ENCODE peak calls at places on chromosome 16, in eight cellular contexts. One of them, this sample, is unnamed. For H3K9me3, the result is how much of the 10 kb centered on the place peaks cover.

GRCh38 chr16:56388209-56388608 is 37.1 kb downstream of the AMFR start:
- ATAC-seq in pancreas: no peak
- ATAC-seq in right lobe of liver: no peak
- ATAC-seq in psoas muscle: peak
- ATAC-seq in lower lobe of right lung: no peak
- ATAC-seq in A549: no peak
- ATAC-seq in upper lobe of left lung: no peak
- ATAC-seq in heart right ventricle: no peak
- ATAC-seq in this sample: no peak

GRCh38 chr16:59973966-59974365 is 1239.8 kb upstream of the GOT2 start:
- ATAC-seq in pancreas: no peak
- ATAC-seq in right lobe of liver: no peak
- ATAC-seq in psoas muscle: no peak
- ATAC-seq in lower lobe of right lung: no peak
- ATAC-seq in A549: no peak
- ATAC-seq in upper lobe of left lung: no peak
- ATAC-seq in heart right ventricle: no peak
- ATAC-seq in this sample: no peak

GRCh38 chr16:58730724-58731370 is 3.3 kb downstream of the GOT2 start:
- ATAC-seq in pancreas: no peak
- ATAC-seq in right lobe of liver: peak
- ATAC-seq in psoas muscle: no peak
- ATAC-seq in lower lobe of right lung: no peak
- ATAC-seq in A549: no peak
- ATAC-seq in upper lobe of left lung: no peak
- ATAC-seq in heart right ventricle: no peak
- ATAC-seq in this sample: no peak

GRCh38 chr16:21953541-21953902 is 361 bp downstream of the UQCRC2 start:
- ATAC-seq in pancreas: peak
- ATAC-seq in right lobe of liver: peak
- ATAC-seq in psoas muscle: peak
- ATAC-seq in lower lobe of right lung: peak
- ATAC-seq in A549: peak
- ATAC-seq in upper lobe of left lung: peak
- ATAC-seq in heart right ventricle: peak
- ATAC-seq in this sample: peak

GRCh38 chr16:85853641-85854545 is 45.1 kb upstream of the IRF8 start:
- ATAC-seq in pancreas: peak
- ATAC-seq in right lobe of liver: no peak
- ATAC-seq in psoas muscle: no peak
- ATAC-seq in lower lobe of right lung: no peak
- ATAC-seq in A549: no peak
- ATAC-seq in upper lobe of left lung: peak
- ATAC-seq in heart right ventricle: no peak
- ATAC-seq in this sample: no peak

GRCh38 chr16:51008037-51008436 is 143.0 kb downstream of the SALL1 start:
- ATAC-seq in pancreas: no peak
- ATAC-seq in right lobe of liver: peak
- ATAC-seq in psoas muscle: no peak
- ATAC-seq in lower lobe of right lung: no peak
- ATAC-seq in A549: no peak
- ATAC-seq in upper lobe of left lung: no peak
- ATAC-seq in heart right ventricle: no peak
- ATAC-seq in this sample: no peak

GRCh38 chr16:20857281-20857680 is 42.9 kb downstream of the DCUN1D3 start:
- ATAC-seq in pancreas: no peak
- ATAC-seq in right lobe of liver: no peak
- ATAC-seq in psoas muscle: no peak
- ATAC-seq in lower lobe of right lung: no peak
- ATAC-seq in A549: no peak
- ATAC-seq in upper lobe of left lung: no peak
- ATAC-seq in heart right ventricle: no peak
- ATAC-seq in this sample: no peak

GRCh38 chr16:18836702-18837101 is 35.4 kb upstream of the ARL6IP1 start:
- ATAC-seq in pancreas: no peak
- ATAC-seq in right lobe of liver: no peak
- ATAC-seq in psoas muscle: no peak
- ATAC-seq in lower lobe of right lung: no peak
- ATAC-seq in A549: no peak
- ATAC-seq in upper lobe of left lung: no peak
- ATAC-seq in heart right ventricle: no peak
- ATAC-seq in this sample: no peak

GRCh38 chr16:50709061-50709695 is 15.8 kb downstream of the NOD2 start:
- ATAC-seq in pancreas: peak
- ATAC-seq in right lobe of liver: peak
- ATAC-seq in psoas muscle: no peak
- ATAC-seq in lower lobe of right lung: peak
- ATAC-seq in A549: no peak
- ATAC-seq in upper lobe of left lung: peak
- ATAC-seq in heart right ventricle: peak
- ATAC-seq in this sample: peak

GRCh38 chr16:12082207-12082606 is 105.7 kb downstream of the SNX29 start:
- ATAC-seq in pancreas: no peak
- ATAC-seq in right lobe of liver: no peak
- ATAC-seq in psoas muscle: no peak
- ATAC-seq in lower lobe of right lung: no peak
- ATAC-seq in A549: no peak
- ATAC-seq in upper lobe of left lung: no peak
- ATAC-seq in heart right ventricle: no peak
- ATAC-seq in this sample: no peak

GRCh38 chr16:19639986-19640421 is 78.0 kb downstream of the KNOP1 start:
- ATAC-seq in pancreas: no peak
- ATAC-seq in right lobe of liver: no peak
- ATAC-seq in psoas muscle: no peak
- ATAC-seq in lower lobe of right lung: no peak
- ATAC-seq in A549: no peak
- ATAC-seq in upper lobe of left lung: no peak
- ATAC-seq in heart right ventricle: no peak
- ATAC-seq in this sample: no peak

GRCh38 chr16:13332713-13333255 is 431.4 kb downstream of the SHISA9 start:
- ATAC-seq in pancreas: no peak
- ATAC-seq in right lobe of liver: no peak
- ATAC-seq in psoas muscle: no peak
- ATAC-seq in lower lobe of right lung: no peak
- ATAC-seq in A549: no peak
- ATAC-seq in upper lobe of left lung: no peak
- ATAC-seq in heart right ventricle: no peak
- ATAC-seq in this sample: no peak

GRCh38 chr16:81451753-81452680 is 7.4 kb downstream of the CMIP start:
- ATAC-seq in pancreas: peak
- ATAC-seq in right lobe of liver: peak
- ATAC-seq in psoas muscle: no peak
- ATAC-seq in lower lobe of right lung: peak
- ATAC-seq in A549: peak
- ATAC-seq in upper lobe of left lung: peak
- ATAC-seq in heart right ventricle: peak
- ATAC-seq in this sample: peak

GRCh38 chr16:56202036-56202435 is 10.7 kb downstream of the GNAO1 start:
- ATAC-seq in pancreas: no peak
- ATAC-seq in right lobe of liver: peak
- ATAC-seq in psoas muscle: no peak
- ATAC-seq in lower lobe of right lung: no peak
- ATAC-seq in A549: no peak
- ATAC-seq in upper lobe of left lung: no peak
- ATAC-seq in heart right ventricle: no peak
- ATAC-seq in this sample: no peak

GRCh38 chr16:60463986-60464385 is 1572.3 kb downstream of the CDH8 start:
- ATAC-seq in pancreas: no peak
- ATAC-seq in right lobe of liver: no peak
- ATAC-seq in psoas muscle: no peak
- ATAC-seq in lower lobe of right lung: no peak
- ATAC-seq in A549: no peak
- ATAC-seq in upper lobe of left lung: no peak
- ATAC-seq in heart right ventricle: no peak
- ATAC-seq in this sample: no peak

GRCh38 chr16:28308794-28309535 is 16.6 kb downstream of the SBK1 start:
- ATAC-seq in pancreas: no peak
- ATAC-seq in right lobe of liver: no peak
- ATAC-seq in psoas muscle: peak
- ATAC-seq in lower lobe of right lung: no peak
- ATAC-seq in A549: no peak
- ATAC-seq in upper lobe of left lung: no peak
- ATAC-seq in heart right ventricle: peak
- ATAC-seq in this sample: no peak

GRCh38 chr16:57592591-57593003 is 35.8 kb upstream of the ADGRG1 start:
- ATAC-seq in pancreas: no peak
- ATAC-seq in right lobe of liver: peak
- ATAC-seq in psoas muscle: no peak
- ATAC-seq in lower lobe of right lung: peak
- ATAC-seq in A549: no peak
- ATAC-seq in upper lobe of left lung: peak
- ATAC-seq in heart right ventricle: peak
- ATAC-seq in this sample: no peak

GRCh38 chr16:35745191-35745590 is 2285.8 kb downstream of the TP53TG3F start:
- ATAC-seq in pancreas: no peak
- ATAC-seq in right lobe of liver: no peak
- ATAC-seq in psoas muscle: no peak
- ATAC-seq in lower lobe of right lung: no peak
- ATAC-seq in A549: no peak
- ATAC-seq in upper lobe of left lung: no peak
- ATAC-seq in heart right ventricle: no peak
- ATAC-seq in this sample: no peak
- H3K9me3 ChIP-seq in pancreas: under half
- H3K9me3 ChIP-seq in right lobe of liver: under half
- H3K9me3 ChIP-seq in psoas muscle: under half
- H3K9me3 ChIP-seq in lower lobe of right lung: under half
- H3K9me3 ChIP-seq in A549: under half
- H3K9me3 ChIP-seq in upper lobe of left lung: under half
- H3K9me3 ChIP-seq in heart right ventricle: under half
- H3K9me3 ChIP-seq in this sample: under half

GRCh38 chr16:75131081-75131480 is 14.5 kb upstream of the LDHD start:
- ATAC-seq in pancreas: no peak
- ATAC-seq in right lobe of liver: no peak
- ATAC-seq in psoas muscle: no peak
- ATAC-seq in lower lobe of right lung: no peak
- ATAC-seq in A549: no peak
- ATAC-seq in upper lobe of left lung: no peak
- ATAC-seq in heart right ventricle: no peak
- ATAC-seq in this sample: no peak

GRCh38 chr16:75127713-75128415 is 11.3 kb upstream of the LDHD start:
- ATAC-seq in pancreas: no peak
- ATAC-seq in right lobe of liver: no peak
- ATAC-seq in psoas muscle: no peak
- ATAC-seq in lower lobe of right lung: no peak
- ATAC-seq in A549: no peak
- ATAC-seq in upper lobe of left lung: no peak
- ATAC-seq in heart right ventricle: no peak
- ATAC-seq in this sample: no peak

GRCh38 chr16:75130150-75130771 is 13.7 kb upstream of the LDHD start:
- ATAC-seq in pancreas: no peak
- ATAC-seq in right lobe of liver: peak
- ATAC-seq in psoas muscle: no peak
- ATAC-seq in lower lobe of right lung: peak
- ATAC-seq in A549: peak
- ATAC-seq in upper lobe of left lung: no peak
- ATAC-seq in heart right ventricle: no peak
- ATAC-seq in this sample: no peak
- TF ChIP-seq CTCF in pancreas: no peak
- TF ChIP-seq CTCF in right lobe of liver: no peak
- TF ChIP-seq CTCF in psoas muscle: peak
- TF ChIP-seq CTCF in lower lobe of right lung: peak
- TF ChIP-seq CTCF in A549: peak
- TF ChIP-seq CTCF in upper lobe of left lung: no peak
- TF ChIP-seq CTCF in heart right ventricle: peak
- TF ChIP-seq CTCF in this sample: no peak

GRCh38 chr16:1311738-1312458 is 2.5 kb downstream of the UBE2I start:
- ATAC-seq in pancreas: no peak
- ATAC-seq in right lobe of liver: no peak
- ATAC-seq in psoas muscle: no peak
- ATAC-seq in lower lobe of right lung: no peak
- ATAC-seq in A549: no peak
- ATAC-seq in upper lobe of left lung: no peak
- ATAC-seq in heart right ventricle: peak
- ATAC-seq in this sample: no peak
- H3K4me3 ChIP-seq in pancreas: peak
- H3K4me3 ChIP-seq in right lobe of liver: peak
- H3K4me3 ChIP-seq in psoas muscle: peak
- H3K4me3 ChIP-seq in lower lobe of right lung: peak
- H3K4me3 ChIP-seq in A549: peak
- H3K4me3 ChIP-seq in upper lobe of left lung: peak
- H3K4me3 ChIP-seq in heart right ventricle: peak
- H3K4me3 ChIP-seq in this sample: peak

GRCh38 chr16:3189869-3190268 is 1.9 kb downstream of the OR1F1 start:
- ATAC-seq in pancreas: no peak
- ATAC-seq in right lobe of liver: no peak
- ATAC-seq in psoas muscle: no peak
- ATAC-seq in lower lobe of right lung: no peak
- ATAC-seq in A549: no peak
- ATAC-seq in upper lobe of left lung: no peak
- ATAC-seq in heart right ventricle: no peak
- ATAC-seq in this sample: no peak

GRCh38 chr16:3188925-3189825 is 1.2 kb downstream of the OR1F1 start:
- ATAC-seq in pancreas: peak
- ATAC-seq in right lobe of liver: peak
- ATAC-seq in psoas muscle: no peak
- ATAC-seq in lower lobe of right lung: peak
- ATAC-seq in A549: peak
- ATAC-seq in upper lobe of left lung: peak
- ATAC-seq in heart right ventricle: peak
- ATAC-seq in this sample: no peak

GRCh38 chr16:3188675-3188924 is 596 bp downstream of the OR1F1 start:
- ATAC-seq in pancreas: peak
- ATAC-seq in right lobe of liver: no peak
- ATAC-seq in psoas muscle: no peak
- ATAC-seq in lower lobe of right lung: no peak
- ATAC-seq in A549: peak
- ATAC-seq in upper lobe of left lung: no peak
- ATAC-seq in heart right ventricle: no peak
- ATAC-seq in this sample: no peak

GRCh38 chr16:3186946-3187690 is 886 bp upstream of the OR1F1 start:
- ATAC-seq in pancreas: no peak
- ATAC-seq in right lobe of liver: no peak
- ATAC-seq in psoas muscle: no peak
- ATAC-seq in lower lobe of right lung: no peak
- ATAC-seq in A549: no peak
- ATAC-seq in upper lobe of left lung: no peak
- ATAC-seq in heart right ventricle: no peak
- ATAC-seq in this sample: no peak

DNA sequence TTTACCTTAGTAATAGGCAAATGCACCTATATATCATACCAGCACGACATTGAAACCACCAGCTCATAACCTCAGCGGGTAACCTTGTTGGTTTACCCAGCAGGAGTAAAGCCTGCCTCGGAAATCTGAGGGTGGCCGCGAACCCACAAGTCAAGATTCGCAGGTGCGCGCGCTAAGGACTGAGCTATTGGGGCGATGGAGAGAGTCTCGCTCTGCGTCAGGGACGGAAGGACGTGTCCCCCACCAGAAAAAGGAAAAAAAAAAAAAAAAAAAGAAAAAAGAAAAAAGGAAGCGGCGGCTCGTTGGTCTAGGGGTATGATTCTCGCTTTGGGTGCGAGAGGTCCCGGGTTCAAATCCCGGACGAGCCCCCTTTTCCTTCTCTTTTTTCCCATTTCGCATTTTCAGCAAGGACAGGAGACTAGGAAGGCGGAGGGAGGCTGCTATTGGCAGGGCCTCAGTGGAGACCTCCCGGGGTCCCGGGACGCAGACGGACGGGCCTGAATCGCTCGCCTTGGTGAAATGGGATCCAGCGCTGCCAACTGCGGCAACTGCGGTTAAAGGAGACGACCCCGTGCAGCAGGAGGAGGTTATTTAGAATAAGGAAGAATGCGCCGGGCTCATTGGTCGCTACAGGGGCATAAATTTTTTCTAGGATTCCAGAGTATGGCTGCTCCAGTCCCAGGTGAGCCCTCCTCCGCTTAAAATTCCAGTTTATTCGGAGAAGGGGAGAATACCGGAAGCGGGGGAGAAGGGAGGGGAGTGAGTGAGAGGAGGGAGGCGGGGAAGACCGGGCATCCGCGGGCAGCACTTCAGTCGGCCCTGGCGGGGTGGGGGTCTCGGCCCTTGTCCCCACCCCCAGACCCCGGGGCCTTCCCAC is at the start of gene OR1F1:
- ATAC-seq in pancreas: peak
- ATAC-seq in right lobe of liver: no peak
- ATAC-seq in psoas muscle: no peak
- ATAC-seq in lower lobe of right lung: no peak
- ATAC-seq in A549: peak
- ATAC-seq in upper lobe of left lung: no peak
- ATAC-seq in heart right ventricle: no peak
- ATAC-seq in this sample: no peak
- H3K9me3 ChIP-seq in pancreas: under half
- H3K9me3 ChIP-seq in right lobe of liver: under half
- H3K9me3 ChIP-seq in psoas muscle: under half
- H3K9me3 ChIP-seq in lower lobe of right lung: under half
- H3K9me3 ChIP-seq in A549: under half
- H3K9me3 ChIP-seq in upper lobe of left lung: under half
- H3K9me3 ChIP-seq in heart right ventricle: under half
- H3K9me3 ChIP-seq in this sample: under half

This sample was measured in gastroesophageal sphincter.